ENCODE peak calls at places on chromosomes 6 and 20, in ten cellular contexts. Y is left ventricle myocardium superior; Z is stimulated activated CD8-positive, alpha-beta memory T cell treated with anti-CD3 and anti-CD28 coated beads, Interleukin-15, amount 100 ng/mL, for 4 hours; Q is AG08396; F is AG09319; A is pancreas; S is neural crest cell; V is astrocyte; N is T-cell; C is HS-27A. M is an unnamed sample.

GRCh38 chr20:13274311-13274965 is 53.4 kb downstream of the ISM1 start:
- DNase-seq in C (no peak), Y (no peak), Z (no peak), N (no peak), A (no peak), F (no peak), V (no peak), Q (no peak), S (no peak), M (no peak)

GRCh38 chr6:14453712-14454466 is 336.3 kb downstream of the CD83 start:
- DNase-seq in V (no peak), Z (no peak), C (no peak), S (no peak), F (no peak), Q (no peak), N (no peak), Y (no peak), A (no peak), M (no peak)

GRCh38 chr20:50694379-50695143 is 3.2 kb upstream of the RIPOR3 start:
- DNase-seq in Y (no peak), S (no peak), A (no peak), Q (peak), Z (no peak), N (no peak), C (no peak), F (no peak), V (peak), M (no peak)

GRCh38 chr6:34066772-34067770 is 78.8 kb downstream of the GRM4 start:
- DNase-seq in C (no peak), F (no peak), A (no peak), N (no peak), Y (no peak), S (no peak), Z (no peak), Q (no peak), V (no peak), M (no peak)

GRCh38 chr6:144873653-144874378 is 588.7 kb downstream of the UTRN start:
- DNase-seq in Q (no peak), A (no peak), Z (no peak), N (no peak), Y (no peak), S (no peak), V (no peak), F (no peak), C (no peak), M (no peak)

GRCh38 chr20:53495357-53495756 is 98.3 kb downstream of the ZNF217 start:
- DNase-seq in Y (no peak), Z (no peak), A (no peak), V (peak), N (no peak), Q (no peak), C (no peak), S (no peak), F (no peak), M (no peak)

GRCh38 chr20:63102720-63103375 is 96.1 kb upstream of the BHLHE23 start:
- DNase-seq in C (no peak), F (no peak), Z (peak), Y (peak), Q (peak), N (peak), A (peak), V (no peak), S (no peak), M (peak)

GRCh38 chr20:53827996-53828672 is 234.5 kb upstream of the ZNF217 start:
- DNase-seq in A (no peak), Y (no peak), N (no peak), Q (peak), F (peak), V (peak), C (peak), Z (no peak), S (no peak), M (no peak)

GRCh38 chr6:14796974-14797762 is 448.7 kb upstream of the JARID2 start:
- DNase-seq in Y (no peak), Z (no peak), N (no peak), Q (no peak), C (no peak), F (peak), S (no peak), A (no peak), V (no peak), M (no peak)